ENCODE peak calls at places on chromosomes 12 and 14, in seven cellular contexts. U is stimulated activated naive CD8-positive, alpha-beta T cell treated with anti-CD3 and anti-CD28 coated beads, Interleukin-15, Interleukin-2, amounts not matched to agents 100 U/mL and 50 U/mL, for 24 hours; X is activated CD4-positive, alpha-beta T cell treated with anti-CD3 and anti-CD28 coated beads for 1 hour; L is T-helper 2 cell treated with Interferon-gamma antibody and Interleukin-4, amounts not matched to agents 5 μg/mL and 100 μg/mL, for 36 hours; Z is AG09309; S is type B pancreatic cell; N is NCI-H1092. I is an unnamed sample.

GRCh38 chr12:108198043-108198442 is 69.0 kb downstream of the WSCD2 start:
- DNase-seq in U (no peak), X (no peak), L (no peak), Z (no peak), S (no peak), N (no peak), I (no peak)

GRCh38 chr14:46490150-46490769 is 161.3 kb downstream of the RPL10L start:
- DNase-seq in U (no peak), X (no peak), L (no peak), Z (no peak), S (no peak), N (no peak), I (no peak)

GRCh38 chr14:19874842-19875241 is at the start of gene OR4K2:
- DNase-seq in U (no peak), X (no peak), L (no peak), Z (no peak), S (no peak), N (no peak), I (no peak)

GRCh38 chr12:107875772-107876171 is 101.3 kb downstream of the ASCL4 start:
- DNase-seq in U (no peak), X (no peak), L (no peak), Z (no peak), S (no peak), N (no peak), I (no peak)

GRCh38 chr14:72974661-72975060 is 48.4 kb downstream of the DCAF4 start:
- DNase-seq in U (no peak), X (no peak), L (no peak), Z (no peak), S (no peak), N (no peak), I (no peak)

GRCh38 chr12:50102648-50103309 is 1.0 kb upstream of the GPD1 start:
- DNase-seq in U (no peak), X (no peak), L (no peak), Z (no peak), S (no peak), N (no peak), I (no peak)

GRCh38 chr14:59997496-59997895 is 77.6 kb downstream of the LRRC9 start:
- DNase-seq in U (no peak), X (no peak), L (no peak), Z (no peak), S (no peak), N (no peak), I (no peak)

GRCh38 chr14:35973770-35974169 is 147.6 kb downstream of the BRMS1L start:
- DNase-seq in U (no peak), X (no peak), L (no peak), Z (no peak), S (no peak), N (no peak), I (no peak)

GRCh38 chr12:109732321-109733305 is 19.0 kb downstream of the FAM222A start:
- DNase-seq in U (peak), X (no peak), L (no peak), Z (no peak), S (no peak), N (no peak), I (no peak)

GRCh38 chr14:63910593-63911363 is 58.0 kb downstream of the SYNE2 start:
- DNase-seq in U (no peak), X (no peak), L (no peak), Z (no peak), S (no peak), N (no peak), I (no peak)

GRCh38 chr14:55127491-55127951 is 1.5 kb upstream of the LGALS3 start:
- DNase-seq in U (no peak), X (no peak), L (no peak), Z (peak), S (peak), N (no peak), I (no peak)

GRCh38 chr12:31749024-31749704 is 20.3 kb upstream of the AMN1 start:
- DNase-seq in U (peak), X (peak), L (peak), Z (peak), S (no peak), N (peak), I (peak)

GRCh38 chr14:53193193-53193592 is 40.1 kb upstream of the DDHD1 start:
- DNase-seq in U (no peak), X (no peak), L (no peak), Z (no peak), S (no peak), N (no peak), I (no peak)

I was measured in activated T-cell treated with anti-CD3 and anti-CD28 coated beads, Interleukin-2, amount 50 U/mL, for 48 hours.